ENCODE peak calls at places on chromosomes 11 and 22, in eight cellular contexts. K is IMR-90; B is aorta; J is transverse colon; W is breast epithelium; Y is lower lobe of right lung; U is CD4-positive, alpha-beta memory T cell; X is tibial artery. N is an unnamed sample.
A peak's percentile ranks its signal among the peaks of the same experiment; 100 is the strongest.

GRCh38 chr11:86247608-86248007 is 3.1 kb downstream of the EED start:
- DNase-seq in B (no peak), J (peak; percentile 58), U (no peak), W (no peak), K (no peak), Y (no peak), X (no peak), N (no peak)

GRCh38 chr22:20238567-20239062 is 29.5 kb downstream of the RTN4R start:
- DNase-seq in B (no peak), Y (peak; percentile 76), X (no peak), J (peak; percentile 44), U (peak; percentile 50), K (no peak), W (no peak), N (peak; percentile 75)

GRCh38 chr22:36470994-36471331 is 10.5 kb downstream of the TXN2 start:
- DNase-seq in X (no peak), U (no peak), B (no peak), K (peak; percentile 73), J (no peak), W (no peak), Y (no peak), N (no peak)

GRCh38 chr11:70721006-70721405 is 322.7 kb downstream of the CTTN start:
- DNase-seq in X (no peak), K (no peak), B (no peak), Y (peak; percentile 15), U (no peak), W (no peak), J (no peak), N (no peak)

GRCh38 chr11:121452609-121453150 is at the start of gene SORL1-AS1:
- DNase-seq in U (peak; percentile 78), B (no peak), W (no peak), K (peak; percentile 5), X (no peak), J (peak; percentile 45), Y (no peak), N (no peak)

GRCh38 chr11:9250139-9250582 is 15.0 kb downstream of the DENND5A start:
- DNase-seq in U (peak; percentile 62), X (no peak), B (no peak), W (no peak), K (no peak), Y (no peak), J (no peak), N (no peak)

GRCh38 chr11:61969838-61970452 is 2.5 kb upstream of the FTH1 start:
- DNase-seq in K (peak; percentile 87), J (no peak), Y (no peak), B (no peak), U (no peak), X (no peak), W (no peak), N (no peak)

GRCh38 chr11:45798793-45799441 is 6.0 kb upstream of the SLC35C1 start:
- DNase-seq in U (no peak), B (no peak), K (peak; percentile 60), J (no peak), Y (peak; percentile 73), X (no peak), W (peak; percentile 70), N (no peak)

GRCh38 chr22:45911601-45912271 is 65.2 kb downstream of the WNT7B start:
- DNase-seq in J (no peak), W (peak; percentile 75), K (no peak), B (no peak), U (no peak), X (peak; percentile 41), Y (peak; percentile 88), N (no peak)

GRCh38 chr11:78830277-78830676 is 255.6 kb upstream of the NARS2 start:
- DNase-seq in K (no peak), W (no peak), X (no peak), B (no peak), J (no peak), Y (no peak), U (no peak), N (no peak)

GRCh38 chr11:57473208-57473930 is 13.0 kb downstream of the RTN4RL2 start:
- DNase-seq in B (no peak), K (no peak), Y (no peak), W (no peak), U (no peak), X (no peak), J (no peak), N (no peak)

GRCh38 chr22:23278883-23279675 is 98.8 kb downstream of the BCR start:
- DNase-seq in J (peak; percentile 81), U (peak; percentile 35), Y (peak; percentile 81), W (peak; percentile 96), K (no peak), B (no peak), X (peak; percentile 34), N (no peak)

GRCh38 chr11:122754553-122755322 is 83.6 kb upstream of the CRTAM start:
- DNase-seq in W (no peak), U (peak; percentile 51), X (no peak), Y (no peak), B (no peak), J (peak; percentile 11), K (no peak), N (peak; percentile 24)

GRCh38 chr22:31241936-31242335 is 29.8 kb downstream of the LIMK2 start:
- DNase-seq in K (peak; percentile 90), X (no peak), U (no peak), W (no peak), B (no peak), Y (no peak), J (no peak), N (no peak)

GRCh38 chr11:69554849-69555248 is 73.4 kb downstream of the LINC01488 start:
- DNase-seq in K (no peak), W (no peak), U (no peak), X (no peak), B (peak; percentile 45), J (no peak), Y (no peak), N (no peak)

GRCh38 chr11:41459602-41460405 is at the start of gene LRRC4C:
- DNase-seq in B (no peak), J (no peak), X (no peak), W (no peak), U (no peak), K (no peak), Y (no peak), N (no peak)

GRCh38 chr11:77589521-77590193 is at the start of gene AQP11:
- DNase-seq in X (peak; percentile 84), J (peak; percentile 94), U (peak; percentile 25), W (peak; percentile 63), Y (peak; percentile 90), K (peak; percentile 80), B (peak; percentile 94), N (peak; percentile 71)

GRCh38 chr22:38824587-38824986 is 19.2 kb downstream of the NPTXR start:
- DNase-seq in U (peak; percentile 51), K (peak; percentile 75), Y (peak; percentile 60), W (no peak), X (no peak), B (peak; percentile 77), J (peak; percentile 31), N (peak; percentile 60)

GRCh38 chr22:20173246-20173645 is 22.4 kb upstream of the CCDC188 start:
- DNase-seq in U (no peak), X (no peak), Y (no peak), B (no peak), W (no peak), J (no peak), K (no peak), N (no peak)

DNA sequence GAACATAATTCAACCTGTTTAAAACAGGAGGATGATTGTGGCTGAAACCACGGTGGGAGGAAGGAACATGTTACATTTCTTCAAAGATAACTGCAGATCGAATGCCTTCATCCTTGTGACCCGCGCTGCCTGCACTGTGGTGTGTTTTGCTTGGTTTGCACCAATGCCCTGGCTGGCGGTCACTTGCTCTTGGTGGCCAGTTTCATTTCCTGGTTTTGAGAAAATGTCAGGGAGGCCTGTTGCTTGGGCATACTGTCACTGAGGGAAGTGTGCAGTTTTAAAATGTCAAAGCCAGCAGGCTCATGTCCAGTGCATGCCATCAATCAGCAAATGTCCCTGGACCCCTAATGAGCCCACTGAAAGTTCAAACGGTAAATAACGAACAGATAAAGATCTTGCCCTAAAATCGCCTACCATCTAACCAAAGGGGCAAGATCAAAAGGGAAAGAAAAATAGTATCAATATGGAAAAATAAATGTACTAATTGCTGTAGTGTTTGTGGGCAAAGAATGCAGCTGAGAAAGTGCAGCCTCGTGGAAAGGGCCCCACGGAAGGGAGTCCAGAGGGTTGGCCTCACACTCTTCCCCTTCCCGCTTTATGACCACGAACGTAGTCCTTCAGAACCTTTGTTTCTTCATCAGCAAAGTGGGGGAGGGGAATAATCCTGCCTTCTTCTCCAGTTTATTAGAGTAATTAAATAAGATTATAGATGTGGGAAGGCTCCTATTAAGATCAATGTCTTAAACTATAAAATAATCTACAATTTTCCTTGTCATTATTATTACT is 40.8 kb downstream of the FLI1 start:
- DNase-seq in J (peak; percentile 71), K (no peak), Y (peak; percentile 78), X (peak; percentile 70), W (no peak), B (no peak), U (no peak), N (no peak)
- H3K4me3 ChIP-seq in J (no peak overlapping the region), K (no peak overlapping the region), Y (no peak overlapping the region), X (no peak overlapping the region), W (no peak overlapping the region), B (no peak overlapping the region), U (peak overlapping the region; percentile 32), N (no peak overlapping the region)

GRCh38 chr11:119531091-119531490 is 108.1 kb upstream of the THY1 start:
- DNase-seq in W (no peak), J (no peak), Y (no peak), B (peak; percentile 31), U (no peak), X (no peak), K (no peak), N (no peak)

GRCh38 chr11:119532551-119532950 is 109.6 kb upstream of the THY1 start:
- DNase-seq in X (no peak), K (no peak), B (peak; percentile 33), Y (no peak), W (no peak), U (no peak), J (no peak), N (no peak)

GRCh38 chr11:119530503-119530902 is 107.5 kb upstream of the THY1 start:
- DNase-seq in Y (no peak), X (no peak), J (no peak), B (peak; percentile 5), U (no peak), W (no peak), K (no peak), N (no peak)

GRCh38 chr11:119529936-119530335 is 107.0 kb upstream of the THY1 start:
- DNase-seq in X (no peak), Y (no peak), J (no peak), U (no peak), K (no peak), W (no peak), B (peak; percentile 17), N (no peak)

GRCh38 chr11:119531623-119532022 is 108.7 kb upstream of the THY1 start:
- DNase-seq in X (no peak), K (no peak), U (no peak), J (no peak), B (peak; percentile 55), Y (no peak), W (no peak), N (no peak)
- H3K4me1 ChIP-seq in X (no peaks in the 10 kb centered on the region), K (no peaks in the 10 kb centered on the region), U (no peaks in the 10 kb centered on the region), J (no peaks in the 10 kb centered on the region), B (no peaks in the 10 kb centered on the region), Y (peaks cover 4% of the 10 kb centered on the region), W (no peaks in the 10 kb centered on the region), N (no peaks in the 10 kb centered on the region)

GRCh38 chr22:30211124-30211820 is 35.3 kb downstream of the LIF start:
- DNase-seq in Y (no peak), X (no peak), K (no peak), W (no peak), B (peak; percentile 48), J (no peak), U (no peak), N (no peak)
- H3K27me3 ChIP-seq in Y (no peaks in the 10 kb centered on the region), X (no peaks in the 10 kb centered on the region), K (no peaks in the 10 kb centered on the region), W (no peaks in the 10 kb centered on the region), B (no peaks in the 10 kb centered on the region), J (peaks cover 3% of the 10 kb centered on the region), U (no peaks in the 10 kb centered on the region), N (peaks cover 6% of the 10 kb centered on the region)

GRCh38 chr11:102112654-102112926 is 2.3 kb downstream of the YAP1 start:
- DNase-seq in B (no peak), K (no peak), W (no peak), U (no peak), X (no peak), J (no peak), Y (no peak), N (peak; percentile 8)
- H3K4me3 ChIP-seq in B (peak overlapping the region; percentile 93), K (peak overlapping the region; percentile 89), W (peak overlapping the region; percentile 94), U (no peak overlapping the region), X (peak overlapping the region; percentile 97), J (peak overlapping the region; percentile 95), Y (peak overlapping the region; percentile 82), N (peak overlapping the region; percentile 80)